ENCODE peak calls at places on chromosomes 6 and 20, in four cellular contexts. G, Z, W and T are unnamed samples.

GRCh38 chr6:149922642-149923326 is at the start of gene RAET1G:
- DNase-seq in G (peak; percentile 92), Z (peak; percentile 96), W (peak; percentile 97), T (peak; percentile 81)

GRCh38 chr6:28922841-28923317 is 906 bp downstream of the TRIM27 start:
- DNase-seq in G (no peak), Z (peak; percentile 63), W (peak; percentile 70), T (no peak)

GRCh38 chr20:44297721-44298120 is 13.3 kb downstream of the FITM2 start:
- DNase-seq in G (no peak), Z (no peak), W (no peak), T (no peak)

GRCh38 chr6:87921034-87921433 is 126.6 kb upstream of the SPACA1 start:
- DNase-seq in G (no peak), Z (no peak), W (no peak), T (no peak)

GRCh38 chr6:138493413-138493812 is 5.9 kb downstream of the NHSL1 start:
- DNase-seq in G (peak; percentile 50), Z (peak; percentile 78), W (peak; percentile 69), T (peak; percentile 31)

GRCh38 chr20:64101731-64102621 is 5.4 kb downstream of the NPBWR2 start:
- DNase-seq in G (no peak), Z (peak; percentile 87), W (peak; percentile 39), T (peak; percentile 60)

GRCh38 chr6:37433657-37434271 is 743 bp downstream of the CMTR1 start:
- DNase-seq in G (no peak), Z (peak; percentile 10), W (peak; percentile 58), T (no peak)

GRCh38 chr6:148559848-148560433 is 186.9 kb upstream of the UST start:
- DNase-seq in G (no peak), Z (peak; percentile 82), W (peak; percentile 84), T (no peak)

GRCh38 chr6:158718431-158719126 is 68.7 kb downstream of the SYTL3 start:
- DNase-seq in G (no peak), Z (peak; percentile 92), W (peak; percentile 41), T (peak; percentile 62)

GRCh38 chr6:96065211-96065610 is 49.4 kb downstream of the FUT9 start:
- DNase-seq in G (no peak), Z (no peak), W (no peak), T (no peak)

GRCh38 chr6:150685860-150686259 is 86.2 kb downstream of the PLEKHG1 start:
- DNase-seq in G (peak; percentile 28), Z (peak; percentile 89), W (peak; percentile 43), T (peak; percentile 12)

GRCh38 chr6:14406616-14407343 is 289.2 kb downstream of the CD83 start:
- DNase-seq in G (no peak), Z (peak; percentile 40), W (no peak), T (no peak)

GRCh38 chr6:13586936-13587542 is 12.6 kb downstream of the SIRT5 start:
- DNase-seq in G (no peak), Z (no peak), W (peak; percentile 23), T (no peak)

GRCh38 chr20:47309806-47310426 is 46.6 kb downstream of the ZMYND8 start:
- DNase-seq in G (no peak), Z (peak; percentile 40), W (no peak), T (no peak)

GRCh38 chr6:74768120-74768519 is 437.7 kb downstream of the COL12A1 start:
- DNase-seq in G (no peak), Z (no peak), W (peak; percentile 48), T (no peak)

GRCh38 chr20:47093567-47093966 is 198.9 kb downstream of the EYA2 start:
- DNase-seq in G (no peak), Z (no peak), W (no peak), T (no peak)

GRCh38 chr6:139888691-139889122 is 514.3 kb upstream of the CITED2 start:
- DNase-seq in G (no peak), Z (peak; percentile 91), W (no peak), T (no peak)
- H3K27ac ChIP-seq in G (no peak overlapping the region), Z (peak overlapping the region; percentile 93), W (no peak overlapping the region), T (no peak overlapping the region)

GRCh38 chr20:914727-915498 is 1.2 kb downstream of the ANGPT4 start:
- DNase-seq in G (no peak), Z (no peak), W (peak; percentile 43), T (no peak)
- H3K4me2 ChIP-seq in G (no peak overlapping the region), Z (no peak overlapping the region), W (no peak overlapping the region), T (no peak overlapping the region)

DNA sequence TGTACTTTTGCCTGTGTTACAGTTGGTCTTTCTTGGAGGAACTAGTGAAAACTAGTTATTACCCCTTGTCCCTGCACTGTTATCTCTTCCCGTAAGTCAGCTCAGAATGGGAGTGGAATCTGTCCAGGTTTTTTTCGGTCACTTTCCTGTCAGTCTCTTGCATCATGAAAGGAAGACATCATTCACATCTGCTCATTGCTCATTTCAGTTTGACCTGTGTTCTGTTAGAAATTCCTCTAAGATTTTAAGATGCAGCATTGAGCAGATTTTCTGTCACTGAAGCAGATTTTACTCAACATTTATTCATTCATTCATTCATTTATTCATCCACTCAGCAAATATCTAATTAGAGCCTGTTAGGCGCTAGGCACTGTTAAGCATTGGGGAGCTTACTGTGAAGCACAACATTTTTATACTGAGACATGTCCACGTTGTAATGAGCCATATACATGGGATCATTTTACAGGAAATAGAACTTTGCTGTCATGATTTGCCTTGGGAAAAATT is 33.1 kb upstream of the HINT3 start:
- DNase-seq in G (no peak), Z (no peak), W (no peak), T (no peak)
- H3K27ac ChIP-seq in G (peak overlapping the region; percentile 42), Z (no peak overlapping the region), W (no peak overlapping the region), T (peak overlapping the region; percentile 64)

GRCh38 chr6:41488392-41489129 is 57.6 kb upstream of the FOXP4 start:
- DNase-seq in G (no peak), Z (peak; percentile 69), W (peak; percentile 39), T (no peak)

GRCh38 chr6:41489284-41489851 is 56.8 kb upstream of the FOXP4 start:
- DNase-seq in G (no peak), Z (no peak), W (no peak), T (no peak)

GRCh38 chr6:41494212-41495115 is 51.7 kb upstream of the FOXP4 start:
- DNase-seq in G (no peak), Z (peak; percentile 31), W (no peak), T (no peak)

GRCh38 chr6:41488064-41488391 is 58.2 kb upstream of the FOXP4 start:
- DNase-seq in G (no peak), Z (no peak), W (no peak), T (no peak)

GRCh38 chr6:41492261-41492891 is 53.8 kb upstream of the FOXP4 start:
- DNase-seq in G (no peak), Z (peak; percentile 47), W (no peak), T (no peak)
- H3K4me2 ChIP-seq in G (no peak overlapping the region), Z (peak overlapping the region; percentile 74), W (no peak overlapping the region), T (no peak overlapping the region)

DNA sequence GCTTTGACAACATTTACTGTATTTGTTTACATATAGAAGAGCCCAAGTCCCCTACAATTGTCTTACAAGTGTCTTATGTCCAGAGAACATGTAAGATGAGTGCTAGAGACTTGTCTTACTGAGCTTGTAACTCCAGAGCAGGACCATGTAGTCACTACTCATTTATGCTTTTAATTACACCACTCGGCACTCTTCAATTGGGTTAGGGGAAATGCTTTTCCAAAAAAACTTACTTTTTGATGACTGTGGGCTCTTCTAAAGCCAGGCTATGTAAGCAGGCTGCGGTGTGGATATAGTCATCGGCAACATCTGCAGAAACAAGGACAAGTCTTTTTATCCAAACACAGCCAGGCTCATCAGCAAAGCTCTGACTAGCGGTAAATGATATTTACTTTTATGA is 18.7 kb downstream of the SNX5 start:
- DNase-seq in G (no peak), Z (no peak), W (no peak), T (no peak)
- H3K27ac ChIP-seq in G (no peak overlapping the region), Z (peak overlapping the region; percentile 24), W (no peak overlapping the region), T (no peak overlapping the region)